ENCODE peak calls at places on chromosomes 13 and 19, in five cellular contexts. O, N, L, R and B are unnamed samples.

GRCh38 chr13:29497137-29497654 is 98.3 kb downstream of the SLC7A1 start:
- DNase-seq in O (no peak), N (no peak), L (no peak), R (no peak), B (no peak)

GRCh38 chr13:45817833-45818232 is 33.7 kb downstream of the SIAH3 start:
- DNase-seq in O (no peak), N (no peak), L (no peak), R (no peak), B (no peak)

GRCh38 chr13:113297370-113297871 is 382 bp downstream of the LAMP1 start:
- DNase-seq in O (peak; percentile 34), N (peak; percentile 56), L (peak; percentile 58), R (peak; percentile 12), B (no peak)

GRCh38 chr13:75426421-75426820 is 55.5 kb downstream of the TBC1D4 start:
- DNase-seq in O (no peak), N (no peak), L (no peak), R (no peak), B (no peak)

GRCh38 chr19:850979-851335 is 1.1 kb upstream of the ELANE start:
- DNase-seq in O (no peak), N (no peak), L (no peak), R (no peak), B (no peak)

GRCh38 chr13:76829572-76830327 is 56.5 kb downstream of the KCTD12 start:
- DNase-seq in O (no peak), N (no peak), L (no peak), R (no peak), B (no peak)

GRCh38 chr19:43754562-43755255 is at the start of gene SMG9:
- DNase-seq in O (peak; percentile 99), N (peak; percentile 98), L (peak; percentile 97), R (peak; percentile 99), B (peak; percentile 96)

GRCh38 chr19:57052102-57052501 is 67.7 kb upstream of the USP29 start:
- DNase-seq in O (no peak), N (no peak), L (no peak), R (no peak), B (no peak)

GRCh38 chr19:5434970-5435641 is 20.1 kb upstream of the ZNRF4 start:
- DNase-seq in O (no peak), N (no peak), L (no peak), R (peak; percentile 89), B (no peak)

GRCh38 chr13:107450931-107451330 is 764.4 kb downstream of the LIG4 start:
- DNase-seq in O (no peak), N (no peak), L (no peak), R (peak; percentile 63), B (peak; percentile 46)

GRCh38 chr13:20719783-20720182 is 16.3 kb downstream of the IL17D start:
- DNase-seq in O (no peak), N (no peak), L (no peak), R (no peak), B (no peak)

GRCh38 chr19:2856457-2857055 is 10.6 kb upstream of the ZNF556 start:
- DNase-seq in O (no peak), N (no peak), L (no peak), R (no peak), B (no peak)

GRCh38 chr19:54201980-54202379 is 1.3 kb downstream of the RPS9 start:
- DNase-seq in O (no peak), N (no peak), L (no peak), R (no peak), B (no peak)

GRCh38 chr19:29093553-29093908 is 119.4 kb downstream of the UQCRFS1 start:
- DNase-seq in O (no peak), N (no peak), L (no peak), R (no peak), B (no peak)

GRCh38 chr19:42206871-42207755 is 10.4 kb downstream of the DEDD2 start:
- DNase-seq in O (no peak), N (no peak), L (no peak), R (peak; percentile 67), B (no peak)